ENCODE peak calls at places on chromosomes 1 and 21, in five cellular contexts. Z is fibroblast of lung; I is effector CD8-positive, alpha-beta T cell; F is left ventricle myocardium superior; S is NCI-H510A treated with DMSO at 0.1 percent for 48 hours. Q is an unnamed sample.

GRCh38 chr1:38308780-38309179 is 262.2 kb upstream of the POU3F1 start:
- DNase-seq in Z (peak), F (no peak), I (no peak), S (no peak), Q (no peak)

GRCh38 chr1:201754353-201754752 is 74.6 kb upstream of the IPO9 start:
- DNase-seq in Z (peak), I (no peak), S (no peak), F (no peak), Q (no peak)

GRCh38 chr1:7552402-7552801 is 218.7 kb upstream of the VAMP3 start:
- DNase-seq in S (no peak), I (no peak), F (no peak), Z (peak), Q (peak)

GRCh38 chr1:215002471-215002870 is 80.1 kb upstream of the KCNK2 start:
- DNase-seq in S (no peak), Z (peak), F (no peak), I (no peak), Q (no peak)

GRCh38 chr1:232282541-232282940 is 347.4 kb downstream of the SIPA1L2 start:
- DNase-seq in F (no peak), I (no peak), S (no peak), Z (peak), Q (no peak)

GRCh38 chr1:89060091-89060490 is 4.9 kb downstream of the GBP1 start:
- DNase-seq in S (no peak), F (no peak), I (no peak), Z (peak), Q (no peak)

GRCh38 chr1:230327892-230328284 is 98.2 kb downstream of the PGBD5 start:
- DNase-seq in Z (peak), S (no peak), F (no peak), I (no peak), Q (no peak)

GRCh38 chr1:228646717-228647522 is 88.4 kb upstream of the RHOU start:
- DNase-seq in Z (peak), S (peak), F (peak), I (no peak), Q (peak)

GRCh38 chr1:179089827-179090482 is 8.1 kb downstream of the TOR3A start:
- DNase-seq in F (no peak), I (no peak), Z (no peak), S (no peak), Q (no peak)

GRCh38 chr1:242189591-242189990 is 190.7 kb upstream of the MAP1LC3C start:
- DNase-seq in I (no peak), F (no peak), S (no peak), Z (no peak), Q (no peak)

GRCh38 chr1:26961826-26962225 is 1.6 kb upstream of the KDF1 start:
- DNase-seq in S (no peak), F (no peak), I (no peak), Z (peak), Q (no peak)

GRCh38 chr21:17848228-17848627 is 29.1 kb upstream of the C21orf91 start:
- DNase-seq in Z (peak), F (no peak), I (no peak), S (no peak), Q (no peak)

GRCh38 chr1:206911064-206911663 is 10.6 kb downstream of the FCMR start:
- DNase-seq in F (no peak), I (peak), Z (peak), S (peak), Q (no peak)

GRCh38 chr1:157566484-157567300 is 14.4 kb upstream of the FCRL5 start:
- DNase-seq in S (no peak), I (no peak), Z (no peak), F (no peak), Q (no peak)

GRCh38 chr1:14658642-14659041 is 60.2 kb downstream of the KAZN start:
- DNase-seq in S (no peak), I (no peak), Z (no peak), F (no peak), Q (no peak)

GRCh38 chr1:181675625-181676024 is 192.3 kb downstream of the CACNA1E start:
- DNase-seq in F (no peak), S (no peak), I (no peak), Z (no peak), Q (no peak)

GRCh38 chr1:45684402-45684801 is 1.9 kb downstream of the GPBP1L1 start:
- DNase-seq in I (no peak), S (no peak), Z (no peak), F (no peak), Q (no peak)

GRCh38 chr1:198906739-198907422 is 268.0 kb downstream of the PTPRC start:
- DNase-seq in I (no peak), F (no peak), Z (no peak), S (no peak), Q (no peak)

GRCh38 chr1:184574588-184574987 is 180.1 kb downstream of the EDEM3 start:
- DNase-seq in Z (no peak), F (no peak), I (no peak), S (no peak), Q (no peak)

GRCh38 chr1:14946567-14947285 is 206.8 kb upstream of the TMEM51 start:
- DNase-seq in Z (peak), S (no peak), I (no peak), F (no peak), Q (no peak)

GRCh38 chr21:41900401-41900800 is 21.3 kb upstream of the PRDM15 start:
- DNase-seq in Z (no peak), I (no peak), F (no peak), S (no peak), Q (no peak)

GRCh38 chr1:118335372-118335771 is 150.3 kb upstream of the SPAG17 start:
- DNase-seq in Z (peak), F (no peak), S (no peak), I (no peak), Q (no peak)

GRCh38 chr1:87715052-87715451 is 386.4 kb downstream of the LMO4 start:
- DNase-seq in I (no peak), F (no peak), Z (no peak), S (no peak), Q (no peak)

GRCh38 chr1:177091036-177091435 is 73.5 kb downstream of the ASTN1 start:
- DNase-seq in F (no peak), S (no peak), Z (peak), I (no peak), Q (no peak)

GRCh38 chr1:9143250-9143649 is 14.3 kb upstream of the GPR157 start:
- DNase-seq in Z (peak), I (no peak), F (no peak), S (no peak), Q (peak)

Q was measured in lower lobe of right lung.